ENCODE peak calls at places on chromosomes 6 and 20, in ten cellular contexts. F, P, A, W, U, J, O, K, D and C are unnamed samples.

GRCh38 chr6:139597781-139598368 is 223.4 kb upstream of the CITED2 start:
- DNase-seq in W (no peak), D (no peak), F (peak), A (no peak), J (no peak), K (no peak), U (peak), O (peak), P (peak), C (no peak)

GRCh38 chr6:108492131-108492766 is 68.5 kb upstream of the FOXO3 start:
- DNase-seq in P (peak), F (peak), O (no peak), J (peak), A (no peak), U (peak), D (no peak), W (peak), K (peak), C (no peak)

GRCh38 chr6:33935439-33936080 is 131.8 kb upstream of the MLN start:
- DNase-seq in W (no peak), J (no peak), F (no peak), A (no peak), P (no peak), U (no peak), K (no peak), D (no peak), O (no peak), C (no peak)

GRCh38 chr6:148854992-148855391 is 108.2 kb downstream of the UST start:
- DNase-seq in F (no peak), P (no peak), K (no peak), J (no peak), W (no peak), D (no peak), U (no peak), A (no peak), O (no peak), C (no peak)

GRCh38 chr20:53918949-53919361 is 151.4 kb downstream of the BCAS1 start:
- DNase-seq in O (no peak), K (no peak), F (no peak), P (no peak), J (no peak), D (no peak), A (no peak), U (no peak), W (peak), C (no peak)

GRCh38 chr20:13839421-13840092 is 54.7 kb downstream of the NDUFAF5 start:
- DNase-seq in A (no peak), J (peak), D (no peak), W (no peak), F (no peak), O (no peak), K (no peak), P (peak), U (no peak), C (no peak)

GRCh38 chr6:17703256-17703694 is 3.5 kb downstream of the NUP153 start:
- DNase-seq in P (peak), O (no peak), J (no peak), A (no peak), W (peak), D (no peak), K (peak), F (peak), U (no peak), C (no peak)

GRCh38 chr6:134267917-134268361 is 50.0 kb downstream of the SGK1 start:
- DNase-seq in A (no peak), F (no peak), K (no peak), U (no peak), O (no peak), D (no peak), J (no peak), P (no peak), W (no peak), C (no peak)

GRCh38 chr6:659179-659578 is 2.3 kb upstream of the HUS1B start:
- DNase-seq in D (no peak), F (no peak), J (no peak), K (no peak), O (no peak), U (no peak), A (no peak), P (no peak), W (no peak), C (no peak)

GRCh38 chr20:3202965-3203314 is 1.5 kb downstream of the DDRGK1 start:
- DNase-seq in O (no peak), U (no peak), K (no peak), W (no peak), A (no peak), D (no peak), J (no peak), F (no peak), P (no peak), C (no peak)

GRCh38 chr6:127786109-127786508 is 114.7 kb downstream of the THEMIS start:
- DNase-seq in W (no peak), K (no peak), P (no peak), O (no peak), D (no peak), A (no peak), U (no peak), F (no peak), J (no peak), C (no peak)

GRCh38 chr6:11851405-11851804 is 72.8 kb upstream of the ADTRP start:
- DNase-seq in D (no peak), U (no peak), A (no peak), F (no peak), J (peak), W (no peak), P (peak), O (peak), K (no peak), C (no peak)

GRCh38 chr6:152270301-152270925 is 366.7 kb downstream of the SYNE1 start:
- DNase-seq in U (no peak), P (peak), K (no peak), D (no peak), A (no peak), F (no peak), W (no peak), O (no peak), J (no peak), C (no peak)

GRCh38 chr6:25889877-25890853 is 16.1 kb upstream of the SLC17A3 start:
- DNase-seq in F (peak), W (peak), J (peak), D (no peak), U (peak), A (no peak), K (peak), O (no peak), P (peak), C (no peak)

GRCh38 chr20:2874456-2874855 is 1.2 kb downstream of the PTPRA start:
- DNase-seq in J (no peak), F (no peak), W (peak), K (no peak), O (no peak), U (no peak), D (peak), P (peak), A (no peak), C (no peak)

GRCh38 chr20:32189691-32190607 is 17.6 kb downstream of the PLAGL2 start:
- DNase-seq in A (no peak), J (no peak), K (peak), P (no peak), F (no peak), D (peak), U (no peak), O (peak), W (no peak), C (peak)

GRCh38 chr6:141165012-141165411 is 967.7 kb upstream of the GJE1 start:
- DNase-seq in P (no peak), F (no peak), O (no peak), A (no peak), U (no peak), J (no peak), K (no peak), D (no peak), W (no peak), C (no peak)

GRCh38 chr6:132215805-132216204 is 185.5 kb downstream of the MOXD1 start:
- DNase-seq in A (no peak), W (no peak), J (no peak), P (no peak), K (no peak), U (no peak), O (no peak), D (no peak), F (no peak), C (no peak)

GRCh38 chr6:70184723-70185122 is 118.2 kb downstream of the COL9A1 start:
- DNase-seq in P (no peak), F (no peak), J (no peak), D (no peak), K (no peak), A (no peak), O (no peak), W (no peak), U (no peak), C (no peak)

GRCh38 chr20:36779656-36780025 is 6.1 kb upstream of the DSN1 start:
- DNase-seq in O (no peak), J (no peak), P (no peak), D (no peak), U (no peak), A (no peak), F (no peak), K (no peak), W (no peak), C (peak)

GRCh38 chr6:4059115-4059777 is 19.7 kb downstream of the FAM217A start:
- DNase-seq in U (no peak), J (peak), W (no peak), D (peak), O (no peak), K (peak), P (peak), A (peak), F (no peak), C (peak)

GRCh38 chr20:652611-653109 is 340 bp downstream of the SRXN1 start:
- DNase-seq in K (no peak), A (no peak), O (no peak), W (no peak), J (no peak), F (no peak), U (no peak), P (peak), D (no peak), C (no peak)

GRCh38 chr20:11890331-11891080 is 27.2 kb upstream of the BTBD3 start:
- DNase-seq in U (peak), J (peak), O (peak), F (peak), W (no peak), K (peak), A (no peak), D (peak), P (peak), C (peak)

GRCh38 chr20:42432485-42432884 is 757.2 kb downstream of the PTPRT start:
- DNase-seq in A (no peak), F (no peak), U (no peak), W (no peak), J (no peak), K (no peak), O (no peak), P (no peak), D (no peak), C (no peak)

GRCh38 chr20:34921436-34921835 is 34.2 kb downstream of the GSS start:
- DNase-seq in F (no peak), U (no peak), P (no peak), W (no peak), J (no peak), D (peak), K (no peak), O (no peak), A (no peak), C (no peak)

GRCh38 chr6:16949696-16950095 is 152.2 kb upstream of the STMND1 start:
- DNase-seq in F (no peak), A (no peak), O (no peak), P (no peak), U (peak), W (no peak), J (no peak), K (no peak), D (no peak), C (no peak)

GRCh38 chr20:25237610-25238318 is 10.1 kb upstream of the PYGB start:
- DNase-seq in D (peak), A (no peak), O (peak), W (no peak), U (peak), P (peak), J (peak), K (peak), F (no peak), C (peak)